ENCODE peak calls at places on chromosomes 2 and 18, in nine cellular contexts. One of them, this sample, is unnamed.

GRCh38 chr2:181106229-181106628 is 125.8 kb downstream of the UBE2E3 start:
- DNase-seq in suprapubic skin: no peak
- DNase-seq in upper lobe of left lung: no peak
- DNase-seq in HepG2: no peak
- DNase-seq in adrenal gland: no peak
- DNase-seq in heart left ventricle: no peak
- DNase-seq in K562: no peak
- DNase-seq in sigmoid colon: no peak
- DNase-seq in endothelial cell of umbilical vein: no peak
- DNase-seq in this sample: no peak

GRCh38 chr18:59631583-59632181 is 65.5 kb downstream of the CCBE1 start:
- DNase-seq in suprapubic skin: no peak
- DNase-seq in sigmoid colon: no peak
- DNase-seq in HepG2: peak
- DNase-seq in upper lobe of left lung: no peak
- DNase-seq in heart left ventricle: no peak
- DNase-seq in endothelial cell of umbilical vein: peak
- DNase-seq in K562: no peak
- DNase-seq in adrenal gland: no peak
- DNase-seq in this sample: no peak

GRCh38 chr2:222944971-222945740 is 84.3 kb downstream of the ACSL3 start:
- DNase-seq in HepG2: no peak
- DNase-seq in upper lobe of left lung: no peak
- DNase-seq in adrenal gland: no peak
- DNase-seq in endothelial cell of umbilical vein: no peak
- DNase-seq in heart left ventricle: no peak
- DNase-seq in suprapubic skin: no peak
- DNase-seq in sigmoid colon: no peak
- DNase-seq in K562: no peak
- DNase-seq in this sample: no peak

GRCh38 chr2:218517434-218518206 is 50.5 kb downstream of the USP37 start:
- DNase-seq in heart left ventricle: no peak
- DNase-seq in upper lobe of left lung: no peak
- DNase-seq in adrenal gland: no peak
- DNase-seq in HepG2: no peak
- DNase-seq in endothelial cell of umbilical vein: no peak
- DNase-seq in K562: no peak
- DNase-seq in sigmoid colon: no peak
- DNase-seq in suprapubic skin: no peak
- DNase-seq in this sample: no peak

GRCh38 chr2:160561551-160562280 is 68.1 kb upstream of the RBMS1 start:
- DNase-seq in endothelial cell of umbilical vein: no peak
- DNase-seq in sigmoid colon: no peak
- DNase-seq in HepG2: no peak
- DNase-seq in K562: no peak
- DNase-seq in upper lobe of left lung: no peak
- DNase-seq in suprapubic skin: no peak
- DNase-seq in adrenal gland: no peak
- DNase-seq in heart left ventricle: no peak
- DNase-seq in this sample: no peak

GRCh38 chr2:169808211-169808610 is 9.5 kb downstream of the SSB start:
- DNase-seq in sigmoid colon: no peak
- DNase-seq in adrenal gland: no peak
- DNase-seq in HepG2: no peak
- DNase-seq in suprapubic skin: no peak
- DNase-seq in K562: no peak
- DNase-seq in heart left ventricle: no peak
- DNase-seq in upper lobe of left lung: no peak
- DNase-seq in endothelial cell of umbilical vein: no peak
- DNase-seq in this sample: no peak

GRCh38 chr2:169069341-169069740 is at the start of gene DHRS9:
- DNase-seq in sigmoid colon: no peak
- DNase-seq in heart left ventricle: peak
- DNase-seq in adrenal gland: no peak
- DNase-seq in upper lobe of left lung: no peak
- DNase-seq in HepG2: no peak
- DNase-seq in suprapubic skin: no peak
- DNase-seq in K562: no peak
- DNase-seq in endothelial cell of umbilical vein: peak
- DNase-seq in this sample: no peak

GRCh38 chr18:3104190-3105054 is 91.5 kb upstream of the LPIN2 start:
- DNase-seq in upper lobe of left lung: no peak
- DNase-seq in heart left ventricle: no peak
- DNase-seq in HepG2: no peak
- DNase-seq in adrenal gland: no peak
- DNase-seq in suprapubic skin: no peak
- DNase-seq in K562: no peak
- DNase-seq in endothelial cell of umbilical vein: peak
- DNase-seq in sigmoid colon: no peak
- DNase-seq in this sample: no peak

GRCh38 chr2:234725528-234726264 is 226.1 kb upstream of the SH3BP4 start:
- DNase-seq in endothelial cell of umbilical vein: no peak
- DNase-seq in heart left ventricle: no peak
- DNase-seq in K562: no peak
- DNase-seq in suprapubic skin: no peak
- DNase-seq in adrenal gland: no peak
- DNase-seq in sigmoid colon: no peak
- DNase-seq in upper lobe of left lung: no peak
- DNase-seq in HepG2: peak
- DNase-seq in this sample: peak

GRCh38 chr18:37705016-37705415 is 139.4 kb upstream of the CELF4 start:
- DNase-seq in endothelial cell of umbilical vein: no peak
- DNase-seq in K562: no peak
- DNase-seq in sigmoid colon: no peak
- DNase-seq in suprapubic skin: no peak
- DNase-seq in upper lobe of left lung: no peak
- DNase-seq in heart left ventricle: no peak
- DNase-seq in adrenal gland: no peak
- DNase-seq in HepG2: no peak
- DNase-seq in this sample: no peak

GRCh38 chr2:190615555-190616200 is 33.2 kb upstream of the NAB1 start:
- DNase-seq in sigmoid colon: no peak
- DNase-seq in endothelial cell of umbilical vein: no peak
- DNase-seq in adrenal gland: no peak
- DNase-seq in HepG2: no peak
- DNase-seq in K562: no peak
- DNase-seq in heart left ventricle: no peak
- DNase-seq in upper lobe of left lung: no peak
- DNase-seq in suprapubic skin: no peak
- DNase-seq in this sample: no peak

GRCh38 chr18:21997207-21998143 is 171.9 kb upstream of the GATA6 start:
- DNase-seq in suprapubic skin: no peak
- DNase-seq in upper lobe of left lung: no peak
- DNase-seq in HepG2: peak
- DNase-seq in adrenal gland: peak
- DNase-seq in K562: peak
- DNase-seq in sigmoid colon: no peak
- DNase-seq in heart left ventricle: no peak
- DNase-seq in endothelial cell of umbilical vein: peak
- DNase-seq in this sample: no peak

GRCh38 chr2:121888189-121888557 is 132.7 kb downstream of the TSN start:
- DNase-seq in upper lobe of left lung: no peak
- DNase-seq in suprapubic skin: no peak
- DNase-seq in K562: peak
- DNase-seq in HepG2: peak
- DNase-seq in adrenal gland: no peak
- DNase-seq in endothelial cell of umbilical vein: no peak
- DNase-seq in heart left ventricle: no peak
- DNase-seq in sigmoid colon: no peak
- DNase-seq in this sample: no peak

GRCh38 chr2:111053266-111053665 is 67.4 kb upstream of the BCL2L11 start:
- DNase-seq in upper lobe of left lung: no peak
- DNase-seq in suprapubic skin: no peak
- DNase-seq in adrenal gland: no peak
- DNase-seq in sigmoid colon: no peak
- DNase-seq in HepG2: no peak
- DNase-seq in endothelial cell of umbilical vein: no peak
- DNase-seq in K562: no peak
- DNase-seq in heart left ventricle: no peak
- DNase-seq in this sample: no peak

GRCh38 chr18:8177330-8178016 is 431.8 kb upstream of the RAB12 start:
- DNase-seq in HepG2: peak
- DNase-seq in suprapubic skin: no peak
- DNase-seq in K562: no peak
- DNase-seq in upper lobe of left lung: no peak
- DNase-seq in heart left ventricle: no peak
- DNase-seq in adrenal gland: peak
- DNase-seq in endothelial cell of umbilical vein: peak
- DNase-seq in sigmoid colon: no peak
- DNase-seq in this sample: no peak

DNA sequence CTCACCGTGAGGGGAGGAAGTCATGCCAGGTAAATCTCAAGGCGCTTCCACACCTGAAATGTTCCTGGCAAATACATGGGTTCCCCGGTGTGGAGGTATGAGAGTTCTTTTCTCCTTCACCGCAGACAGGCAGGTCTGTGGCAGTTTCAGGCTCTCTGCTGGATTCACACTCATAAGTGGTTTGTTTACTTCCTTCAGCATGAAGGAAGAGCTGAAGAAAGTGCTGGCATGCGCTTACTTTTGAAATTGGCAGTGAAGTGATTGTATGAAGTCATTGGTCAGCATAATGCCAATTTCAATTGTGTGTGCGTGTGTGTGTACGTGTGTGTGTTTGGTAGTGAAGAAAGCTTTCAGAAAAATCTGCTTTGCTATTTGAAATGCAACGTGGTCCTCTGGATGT is 43.4 kb downstream of the RNF144A start:
- DNase-seq in sigmoid colon: no peak
- DNase-seq in HepG2: no peak
- DNase-seq in adrenal gland: peak
- DNase-seq in upper lobe of left lung: no peak
- DNase-seq in endothelial cell of umbilical vein: peak
- DNase-seq in suprapubic skin: no peak
- DNase-seq in heart left ventricle: no peak
- DNase-seq in K562: no peak
- DNase-seq in this sample: no peak
- TF ChIP-seq POLR2A in sigmoid colon: no peak
- TF ChIP-seq POLR2A in HepG2: no peak
- TF ChIP-seq POLR2A in adrenal gland: no peak
- TF ChIP-seq POLR2A in upper lobe of left lung: no peak
- TF ChIP-seq POLR2A in endothelial cell of umbilical vein: no peak
- TF ChIP-seq POLR2A in suprapubic skin: no peak
- TF ChIP-seq POLR2A in heart left ventricle: no peak
- TF ChIP-seq POLR2A in K562: no peak
- TF ChIP-seq POLR2A in this sample: no peak

DNA sequence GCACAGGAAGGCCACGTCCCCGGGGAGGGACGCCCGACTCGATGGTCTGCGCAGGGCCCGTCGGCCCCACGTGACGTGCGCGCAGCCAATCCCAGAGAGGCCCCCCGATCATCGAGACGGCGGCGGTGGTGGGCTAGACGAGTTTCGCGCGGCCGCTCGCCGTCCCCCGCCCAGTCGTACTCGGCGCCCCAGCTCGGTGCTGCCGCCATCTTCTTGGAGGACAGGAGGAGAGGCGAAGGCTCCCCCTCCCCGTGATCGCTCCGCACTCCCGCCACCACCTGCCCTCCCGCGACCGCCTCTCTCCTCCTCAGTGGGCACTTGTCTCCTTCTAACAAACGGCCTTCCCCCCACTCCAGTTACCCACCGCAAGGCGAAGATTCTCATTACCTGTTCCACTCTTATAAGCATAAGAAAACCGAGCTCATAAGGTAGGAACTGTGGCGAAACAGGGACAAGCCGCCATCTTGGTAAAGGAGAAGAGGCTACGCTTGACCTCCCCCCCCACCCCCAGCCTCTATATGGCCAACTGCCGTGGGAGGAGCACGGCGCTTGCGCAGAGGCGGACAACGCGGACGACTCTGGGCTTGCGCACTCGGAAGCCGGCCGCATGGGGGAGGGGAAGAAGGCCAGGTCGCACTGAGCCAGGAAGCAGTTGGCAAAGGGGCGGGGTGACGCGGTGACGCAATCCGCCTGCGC is at the start of gene HDLBP:
- DNase-seq in endothelial cell of umbilical vein: peak
- DNase-seq in suprapubic skin: peak
- DNase-seq in upper lobe of left lung: peak
- DNase-seq in HepG2: peak
- DNase-seq in heart left ventricle: peak
- DNase-seq in adrenal gland: peak
- DNase-seq in sigmoid colon: peak
- DNase-seq in K562: peak
- DNase-seq in this sample: peak
- TF ChIP-seq CTCF in endothelial cell of umbilical vein: peak
- TF ChIP-seq CTCF in suprapubic skin: no peak
- TF ChIP-seq CTCF in upper lobe of left lung: peak
- TF ChIP-seq CTCF in HepG2: peak
- TF ChIP-seq CTCF in heart left ventricle: peak
- TF ChIP-seq CTCF in adrenal gland: no peak
- TF ChIP-seq CTCF in sigmoid colon: no peak
- TF ChIP-seq CTCF in K562: peak
- TF ChIP-seq CTCF in this sample: no peak

GRCh38 chr2:109128048-109128465 is 948 bp upstream of the SH3RF3 start:
- DNase-seq in sigmoid colon: peak
- DNase-seq in suprapubic skin: peak
- DNase-seq in HepG2: peak
- DNase-seq in K562: peak
- DNase-seq in upper lobe of left lung: peak
- DNase-seq in heart left ventricle: peak
- DNase-seq in adrenal gland: peak
- DNase-seq in endothelial cell of umbilical vein: peak
- DNase-seq in this sample: peak

GRCh38 chr2:109128466-109129355 is at the start of gene SH3RF3:
- DNase-seq in heart left ventricle: peak
- DNase-seq in adrenal gland: peak
- DNase-seq in sigmoid colon: peak
- DNase-seq in endothelial cell of umbilical vein: peak
- DNase-seq in upper lobe of left lung: peak
- DNase-seq in HepG2: no peak
- DNase-seq in K562: no peak
- DNase-seq in suprapubic skin: no peak
- DNase-seq in this sample: no peak

GRCh38 chr2:109129921-109130725 is 1.1 kb downstream of the SH3RF3 start:
- DNase-seq in sigmoid colon: peak
- DNase-seq in K562: no peak
- DNase-seq in endothelial cell of umbilical vein: peak
- DNase-seq in upper lobe of left lung: peak
- DNase-seq in HepG2: no peak
- DNase-seq in suprapubic skin: peak
- DNase-seq in heart left ventricle: peak
- DNase-seq in adrenal gland: peak
- DNase-seq in this sample: no peak

GRCh38 chr2:109130726-109130995 is 1.7 kb downstream of the SH3RF3 start:
- DNase-seq in K562: no peak
- DNase-seq in sigmoid colon: no peak
- DNase-seq in HepG2: no peak
- DNase-seq in heart left ventricle: no peak
- DNase-seq in endothelial cell of umbilical vein: no peak
- DNase-seq in suprapubic skin: no peak
- DNase-seq in upper lobe of left lung: no peak
- DNase-seq in adrenal gland: no peak
- DNase-seq in this sample: no peak

GRCh38 chr2:109129356-109129920 is 433 bp downstream of the SH3RF3 start:
- DNase-seq in suprapubic skin: no peak
- DNase-seq in heart left ventricle: peak
- DNase-seq in upper lobe of left lung: peak
- DNase-seq in K562: no peak
- DNase-seq in endothelial cell of umbilical vein: peak
- DNase-seq in sigmoid colon: no peak
- DNase-seq in HepG2: no peak
- DNase-seq in adrenal gland: peak
- DNase-seq in this sample: peak
- TF ChIP-seq POLR2A in suprapubic skin: no peak
- TF ChIP-seq POLR2A in heart left ventricle: no peak
- TF ChIP-seq POLR2A in upper lobe of left lung: no peak
- TF ChIP-seq POLR2A in K562: no peak
- TF ChIP-seq POLR2A in endothelial cell of umbilical vein: no peak
- TF ChIP-seq POLR2A in sigmoid colon: no peak
- TF ChIP-seq POLR2A in HepG2: no peak
- TF ChIP-seq POLR2A in adrenal gland: no peak
- TF ChIP-seq POLR2A in this sample: no peak

GRCh38 chr2:196613302-196613701 is 26.2 kb upstream of the CCDC150 start:
- DNase-seq in adrenal gland: no peak
- DNase-seq in suprapubic skin: no peak
- DNase-seq in heart left ventricle: no peak
- DNase-seq in upper lobe of left lung: no peak
- DNase-seq in K562: no peak
- DNase-seq in sigmoid colon: no peak
- DNase-seq in HepG2: no peak
- DNase-seq in endothelial cell of umbilical vein: no peak
- DNase-seq in this sample: no peak
- TF ChIP-seq CTCF in adrenal gland: no peak
- TF ChIP-seq CTCF in suprapubic skin: no peak
- TF ChIP-seq CTCF in heart left ventricle: no peak
- TF ChIP-seq CTCF in upper lobe of left lung: no peak
- TF ChIP-seq CTCF in K562: no peak
- TF ChIP-seq CTCF in sigmoid colon: no peak
- TF ChIP-seq CTCF in HepG2: no peak
- TF ChIP-seq CTCF in endothelial cell of umbilical vein: no peak
- TF ChIP-seq CTCF in this sample: no peak

This sample was measured in lower leg skin.